ENCODE peak calls at places on chromosomes 6 and 20, in seven cellular contexts. W is fibroblast of the aortic adventitia; J is GM23338; Z is HFFc6; O is activated CD4-positive, alpha-beta T cell treated with anti-CD3 and anti-CD28 coated beads, Interleukin-2, amount 50 U/mL, for 48 hours; D is astrocyte of the cerebellum; Y is NCI-H2081. C is an unnamed sample.

GRCh38 chr6:2909718-2910117 is 6.6 kb upstream of the SERPINB9 start:
- DNase-seq in Z (no peak), D (no peak), W (no peak), Y (no peak), J (no peak), O (no peak), C (no peak)

GRCh38 chr6:96089173-96089572 is 73.4 kb downstream of the FUT9 start:
- DNase-seq in O (no peak), W (no peak), D (peak), Z (no peak), J (peak), Y (peak), C (no peak)

GRCh38 chr6:156449128-156449527 is 328.1 kb upstream of the ARID1B start:
- DNase-seq in D (no peak), Y (no peak), W (no peak), O (no peak), J (no peak), Z (no peak), C (no peak)

GRCh38 chr20:57250607-57251343 is 15.7 kb downstream of the BMP7 start:
- DNase-seq in Z (no peak), D (no peak), Y (no peak), J (no peak), W (no peak), O (no peak), C (peak)

GRCh38 chr20:40050596-40050995 is 638.4 kb downstream of the MAFB start:
- DNase-seq in D (no peak), Y (no peak), O (no peak), W (no peak), J (no peak), Z (no peak), C (no peak)

GRCh38 chr6:15500078-15500740 is 162.6 kb downstream of the DTNBP1 start:
- DNase-seq in D (no peak), J (no peak), O (no peak), Z (no peak), Y (no peak), W (no peak), C (no peak)

GRCh38 chr6:5851261-5851757 is 155.4 kb downstream of the NRN1 start:
- DNase-seq in O (peak), W (no peak), Z (no peak), D (peak), Y (peak), J (peak), C (peak)

GRCh38 chr20:46709459-46710148 is at the start of gene SLC2A10:
- DNase-seq in J (peak), Y (no peak), O (no peak), Z (peak), W (peak), D (no peak), C (no peak)

GRCh38 chr6:82331031-82331773 is 32.4 kb upstream of the TPBG start:
- DNase-seq in Z (peak), J (peak), Y (peak), W (peak), D (peak), O (no peak), C (no peak)

GRCh38 chr6:82363368-82364086 is at the start of gene TPBG:
- DNase-seq in O (peak), J (peak), D (peak), Y (peak), Z (peak), W (peak), C (no peak)

GRCh38 chr6:127690092-127690491 is 113.1 kb downstream of the C6orf58 start:
- DNase-seq in J (peak), O (no peak), W (peak), Y (peak), D (peak), Z (peak), C (no peak)

GRCh38 chr20:50776122-50776795 is 18.6 kb upstream of the BCAS4 start:
- DNase-seq in J (no peak), Z (no peak), O (no peak), Y (no peak), D (no peak), W (no peak), C (no peak)

GRCh38 chr6:138509371-138509770 is 10.1 kb upstream of the NHSL1 start:
- DNase-seq in Y (peak), J (peak), W (peak), D (no peak), Z (peak), O (peak), C (peak)

GRCh38 chr6:158758464-158758863 is 60.7 kb downstream of the EZR start:
- DNase-seq in J (peak), O (no peak), D (no peak), Y (peak), W (no peak), Z (no peak), C (no peak)

GRCh38 chr20:63831696-63832686 is 927 bp upstream of the ZBTB46 start:
- DNase-seq in Z (no peak), D (no peak), J (peak), Y (no peak), W (no peak), O (no peak), C (no peak)

GRCh38 chr6:90523779-90524310 is 63.0 kb downstream of the MAP3K7 start:
- DNase-seq in O (no peak), W (no peak), Y (no peak), D (no peak), Z (no peak), J (no peak), C (no peak)

GRCh38 chr6:30769088-30769852 is 24.9 kb upstream of the IER3 start:
- DNase-seq in O (peak), Y (no peak), D (peak), W (peak), J (peak), Z (peak), C (peak)

GRCh38 chr6:53959717-53960116 is 151.5 kb upstream of the MLIP start:
- DNase-seq in Z (peak), W (no peak), Y (no peak), D (no peak), J (no peak), O (no peak), C (no peak)

GRCh38 chr20:2283706-2284423 is 11.9 kb upstream of the TGM3 start:
- DNase-seq in Y (no peak), W (no peak), O (no peak), D (no peak), J (no peak), Z (peak), C (no peak)

GRCh38 chr6:33088931-33089640 is 13.3 kb downstream of the HLA-DPB1 start:
- DNase-seq in Z (no peak), J (no peak), O (no peak), D (no peak), W (no peak), Y (no peak), C (no peak)

GRCh38 chr6:29675561-29675960 is 5.4 kb downstream of the ZFP57 start:
- DNase-seq in W (no peak), Z (no peak), O (no peak), J (no peak), D (no peak), Y (no peak), C (no peak)

GRCh38 chr20:31680286-31681127 is 42.2 kb downstream of the BCL2L1 start:
- DNase-seq in W (no peak), O (no peak), Z (no peak), D (no peak), J (no peak), Y (no peak), C (no peak)

GRCh38 chr6:129753422-129753821 is 43.4 kb upstream of the ARHGAP18 start:
- DNase-seq in D (peak), Y (no peak), O (no peak), Z (peak), W (peak), J (no peak), C (no peak)

GRCh38 chr6:160730911-160731310 is 28.9 kb downstream of the PLG start:
- DNase-seq in J (peak), D (no peak), Z (no peak), W (no peak), Y (no peak), O (no peak), C (no peak)

C was measured in activated CD8-positive, alpha-beta T cell treated with anti-CD3 and anti-CD28 coated beads, Interleukin-2, amount 10 ng/mL, durations not matched to agents 7 days and 5 days.